ENCODE peak calls at places on chromosomes 3 and 15, in five cellular contexts. One of them, this sample, is unnamed.

GRCh38 chr3:42473083-42473932 is 29.1 kb upstream of the VIPR1 start:
- DNase-seq in hippocampal formation: no peak
- DNase-seq in stimulated activated CD8-positive, alpha-beta memory T cell treated with anti-CD3 and anti-CD28 coated beads, Interleukin-12 subunit alpha, Interleukin-12 subunit beta, amount 100 ng/mL, for 1 hour: no peak
- DNase-seq in spleen: no peak
- DNase-seq in amygdala: no peak
- DNase-seq in this sample: peak

GRCh38 chr3:183475019-183475418 is 46.6 kb upstream of the MCF2L2 start:
- DNase-seq in amygdala: no peak
- DNase-seq in hippocampal formation: no peak
- DNase-seq in spleen: no peak
- DNase-seq in stimulated activated CD8-positive, alpha-beta memory T cell treated with anti-CD3 and anti-CD28 coated beads, Interleukin-12 subunit alpha, Interleukin-12 subunit beta, amount 100 ng/mL, for 1 hour: no peak
- DNase-seq in this sample: no peak

GRCh38 chr15:90432253-90432652 is 44.2 kb downstream of the IQGAP1 start:
- DNase-seq in hippocampal formation: no peak
- DNase-seq in amygdala: no peak
- DNase-seq in stimulated activated CD8-positive, alpha-beta memory T cell treated with anti-CD3 and anti-CD28 coated beads, Interleukin-12 subunit alpha, Interleukin-12 subunit beta, amount 100 ng/mL, for 1 hour: no peak
- DNase-seq in spleen: no peak
- DNase-seq in this sample: no peak

GRCh38 chr3:71045917-71046282 is 537.6 kb downstream of the FOXP1 start:
- DNase-seq in hippocampal formation: no peak
- DNase-seq in stimulated activated CD8-positive, alpha-beta memory T cell treated with anti-CD3 and anti-CD28 coated beads, Interleukin-12 subunit alpha, Interleukin-12 subunit beta, amount 100 ng/mL, for 1 hour: no peak
- DNase-seq in amygdala: no peak
- DNase-seq in spleen: no peak
- DNase-seq in this sample: no peak

GRCh38 chr15:64386291-64386690 is 1.3 kb upstream of the TRIP4 start:
- DNase-seq in amygdala: no peak
- DNase-seq in hippocampal formation: no peak
- DNase-seq in stimulated activated CD8-positive, alpha-beta memory T cell treated with anti-CD3 and anti-CD28 coated beads, Interleukin-12 subunit alpha, Interleukin-12 subunit beta, amount 100 ng/mL, for 1 hour: no peak
- DNase-seq in spleen: no peak
- DNase-seq in this sample: no peak

GRCh38 chr3:192090586-192090985 is 629.6 kb downstream of the PYDC2 start:
- DNase-seq in stimulated activated CD8-positive, alpha-beta memory T cell treated with anti-CD3 and anti-CD28 coated beads, Interleukin-12 subunit alpha, Interleukin-12 subunit beta, amount 100 ng/mL, for 1 hour: no peak
- DNase-seq in hippocampal formation: no peak
- DNase-seq in amygdala: no peak
- DNase-seq in spleen: no peak
- DNase-seq in this sample: no peak

GRCh38 chr3:17841190-17841828 is 98.9 kb upstream of the TBC1D5 start:
- DNase-seq in hippocampal formation: peak
- DNase-seq in amygdala: no peak
- DNase-seq in spleen: peak
- DNase-seq in stimulated activated CD8-positive, alpha-beta memory T cell treated with anti-CD3 and anti-CD28 coated beads, Interleukin-12 subunit alpha, Interleukin-12 subunit beta, amount 100 ng/mL, for 1 hour: peak
- DNase-seq in this sample: peak

GRCh38 chr3:42116466-42116865 is 25.3 kb downstream of the TRAK1 start:
- DNase-seq in stimulated activated CD8-positive, alpha-beta memory T cell treated with anti-CD3 and anti-CD28 coated beads, Interleukin-12 subunit alpha, Interleukin-12 subunit beta, amount 100 ng/mL, for 1 hour: no peak
- DNase-seq in hippocampal formation: no peak
- DNase-seq in amygdala: no peak
- DNase-seq in spleen: no peak
- DNase-seq in this sample: no peak

GRCh38 chr3:61624300-61624699 is 62.9 kb downstream of the PTPRG start:
- DNase-seq in hippocampal formation: no peak
- DNase-seq in amygdala: no peak
- DNase-seq in spleen: no peak
- DNase-seq in stimulated activated CD8-positive, alpha-beta memory T cell treated with anti-CD3 and anti-CD28 coated beads, Interleukin-12 subunit alpha, Interleukin-12 subunit beta, amount 100 ng/mL, for 1 hour: no peak
- DNase-seq in this sample: no peak

GRCh38 chr3:24953060-24953771 is 458.6 kb upstream of the THRB start:
- DNase-seq in spleen: no peak
- DNase-seq in amygdala: no peak
- DNase-seq in hippocampal formation: no peak
- DNase-seq in stimulated activated CD8-positive, alpha-beta memory T cell treated with anti-CD3 and anti-CD28 coated beads, Interleukin-12 subunit alpha, Interleukin-12 subunit beta, amount 100 ng/mL, for 1 hour: no peak
- DNase-seq in this sample: no peak

GRCh38 chr3:78101363-78101762 is 1061.5 kb downstream of the ROBO2 start:
- DNase-seq in amygdala: no peak
- DNase-seq in hippocampal formation: no peak
- DNase-seq in stimulated activated CD8-positive, alpha-beta memory T cell treated with anti-CD3 and anti-CD28 coated beads, Interleukin-12 subunit alpha, Interleukin-12 subunit beta, amount 100 ng/mL, for 1 hour: no peak
- DNase-seq in spleen: no peak
- DNase-seq in this sample: no peak

GRCh38 chr3:148551767-148552260 is 145.9 kb upstream of the AGTR1 start:
- DNase-seq in amygdala: no peak
- DNase-seq in stimulated activated CD8-positive, alpha-beta memory T cell treated with anti-CD3 and anti-CD28 coated beads, Interleukin-12 subunit alpha, Interleukin-12 subunit beta, amount 100 ng/mL, for 1 hour: no peak
- DNase-seq in spleen: no peak
- DNase-seq in hippocampal formation: no peak
- DNase-seq in this sample: no peak

GRCh38 chr3:76886761-76887500 is 153.0 kb upstream of the ROBO2 start:
- DNase-seq in amygdala: no peak
- DNase-seq in stimulated activated CD8-positive, alpha-beta memory T cell treated with anti-CD3 and anti-CD28 coated beads, Interleukin-12 subunit alpha, Interleukin-12 subunit beta, amount 100 ng/mL, for 1 hour: no peak
- DNase-seq in spleen: no peak
- DNase-seq in hippocampal formation: no peak
- DNase-seq in this sample: no peak